ENCODE peak calls at places on chromosome 1, in four cellular contexts. U is MM.1S, Z is GM23338, Y is hepatocyte. P is an unnamed sample.

GRCh38 chr1:47409311-47410085 is 6.6 kb upstream of the FOXE3 start:
- DNase-seq in Z (no peak), Y (peak; percentile 35), U (no peak), P (no peak)

GRCh38 chr1:53654216-53655210 is 84.5 kb downstream of the GLIS1 start:
- DNase-seq in U (no peak), Z (no peak), Y (no peak), P (no peak)

GRCh38 chr1:184222561-184223157 is 164.2 kb upstream of the C1orf21 start:
- DNase-seq in Z (peak; percentile 75), Y (peak; percentile 53), U (peak; percentile 50), P (peak; percentile 39)

GRCh38 chr1:223248787-223249175 is 105.7 kb upstream of the TLR5 start:
- DNase-seq in Y (no peak), Z (no peak), U (peak; percentile 98), P (no peak)

GRCh38 chr1:11333631-11334030 is 60.6 kb downstream of the UBIAD1 start:
- DNase-seq in Y (no peak), Z (no peak), U (no peak), P (no peak)

GRCh38 chr1:205582471-205583291 is 49.1 kb downstream of the ELK4 start:
- DNase-seq in Y (no peak), U (no peak), Z (no peak), P (peak; percentile 38)

GRCh38 chr1:7508052-7508745 is 262.9 kb upstream of the VAMP3 start:
- DNase-seq in Y (no peak), Z (no peak), U (no peak), P (no peak)

GRCh38 chr1:226806988-226807387 is 63.4 kb upstream of the PSEN2 start:
- DNase-seq in U (no peak), Z (no peak), Y (no peak), P (no peak)

GRCh38 chr1:44108241-44108640 is 10.4 kb upstream of the KLF17 start:
- DNase-seq in Y (no peak), U (no peak), Z (no peak), P (no peak)

GRCh38 chr1:60280764-60281278 is 207.3 kb upstream of the C1orf87 start:
- DNase-seq in Z (no peak), Y (no peak), U (no peak), P (no peak)

GRCh38 chr1:81760487-81761097 is 40.1 kb upstream of the ADGRL2 start:
- DNase-seq in U (no peak), Y (peak; percentile 42), Z (peak; percentile 33), P (no peak)

GRCh38 chr1:89550995-89551394 is 26.4 kb downstream of the LRRC8B start:
- DNase-seq in Z (peak; percentile 53), Y (no peak), U (no peak), P (no peak)

GRCh38 chr1:56563568-56563967 is 15.8 kb downstream of the PLPP3 start:
- DNase-seq in U (no peak), Y (peak; percentile 24), Z (no peak), P (no peak)

GRCh38 chr1:56566040-56566774 is 13.2 kb downstream of the PLPP3 start:
- DNase-seq in U (no peak), Z (no peak), Y (peak; percentile 65), P (no peak)

GRCh38 chr1:56563045-56563444 is 16.3 kb downstream of the PLPP3 start:
- DNase-seq in Y (no peak), Z (no peak), U (no peak), P (no peak)

GRCh38 chr1:56566994-56567393 is 12.4 kb downstream of the PLPP3 start:
- DNase-seq in U (no peak), Y (no peak), Z (peak; percentile 62), P (no peak)

DNA sequence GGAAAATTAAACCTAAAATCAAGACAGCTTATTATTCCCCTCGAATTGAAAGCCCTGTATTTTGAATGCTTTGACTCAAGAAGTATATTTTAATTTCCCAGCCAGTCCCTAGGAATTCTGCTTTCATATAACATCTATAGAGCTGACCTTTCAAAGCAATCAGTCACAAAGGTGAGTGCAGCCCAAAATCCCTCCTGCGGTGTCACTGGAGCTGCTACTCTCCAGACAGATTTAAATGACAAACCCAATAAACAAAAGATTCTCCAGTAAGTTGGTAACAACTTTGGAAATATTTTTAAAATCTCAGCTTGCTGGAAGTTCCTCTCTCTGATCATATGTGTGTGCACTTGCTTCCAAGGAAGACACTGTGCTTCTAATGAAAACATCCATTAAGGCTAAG is 14.7 kb downstream of the PLPP3 start:
- DNase-seq in Z (peak; percentile 59), Y (no peak), U (no peak), P (no peak)
- H3K9me2 ChIP-seq in Z (no peaks in the 10 kb centered on the region), Y (no peaks in the 10 kb centered on the region), U (no peaks in the 10 kb centered on the region), P (no peaks in the 10 kb centered on the region)

GRCh38 chr1:56229183-56229582 is 350.2 kb downstream of the PLPP3 start:
- DNase-seq in Y (peak; percentile 39), U (no peak), Z (peak; percentile 48), P (no peak)
- TF ChIP-seq EZH2phosphoT487 in Y (no peak), U (no peak), Z (no peak), P (no peak)

DNA sequence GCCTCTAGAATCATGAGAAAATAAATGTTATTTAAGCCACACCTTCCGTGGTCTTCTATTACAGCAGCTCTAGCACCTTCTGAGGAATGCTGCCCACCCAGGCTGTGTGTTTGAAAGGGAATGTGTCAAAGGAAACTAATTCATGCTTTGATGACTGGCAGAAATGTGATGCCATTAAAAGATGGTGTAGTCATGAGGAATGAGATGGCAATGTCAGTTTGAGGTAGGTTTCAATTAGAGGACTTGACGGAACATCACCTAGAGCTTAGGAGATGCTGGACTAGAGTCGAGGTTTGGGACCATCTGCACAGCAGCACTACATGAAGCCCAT is 10.6 kb downstream of the PDZK1 start:
- DNase-seq in Z (no peak), U (no peak), Y (no peak), P (no peak)
- H3K9me2 ChIP-seq in Z (no peaks in the 10 kb centered on the region), U (no peaks in the 10 kb centered on the region), Y (no peaks in the 10 kb centered on the region), P (no peaks in the 10 kb centered on the region)

GRCh38 chr1:20739225-20739624 is 6.7 kb upstream of the SH2D5 start:
- DNase-seq in U (no peak), Z (no peak), Y (no peak), P (no peak)
- TF ChIP-seq EZH2phosphoT487 in U (no peak), Z (no peak), Y (no peak), P (no peak)

GRCh38 chr1:28247603-28248272 is 11.6 kb upstream of the SESN2 start:
- DNase-seq in U (no peak), Z (no peak), Y (no peak), P (no peak)

GRCh38 chr1:28249879-28250295 is 9.4 kb upstream of the SESN2 start:
- DNase-seq in Y (no peak), Z (no peak), U (no peak), P (no peak)

GRCh38 chr1:28248273-28249012 is 10.9 kb upstream of the SESN2 start:
- DNase-seq in U (peak; percentile 82), Z (peak; percentile 92), Y (peak; percentile 85), P (peak; percentile 88)

GRCh38 chr1:28246427-28246832 is 10.5 kb downstream of the ATP5IF1 start:
- DNase-seq in Y (peak; percentile 67), U (peak; percentile 76), Z (peak; percentile 52), P (peak; percentile 86)

GRCh38 chr1:28249013-28249870 is 10.1 kb upstream of the SESN2 start:
- DNase-seq in U (peak; percentile 40), Z (peak; percentile 70), Y (peak; percentile 63), P (peak; percentile 85)
- H3K9me2 ChIP-seq in U (no peaks in the 10 kb centered on the region), Z (no peaks in the 10 kb centered on the region), Y (no peaks in the 10 kb centered on the region), P (no peaks in the 10 kb centered on the region)

GRCh38 chr1:5658340-5659316 is 333.6 kb downstream of the NPHP4 start:
- DNase-seq in Z (no peak), Y (peak; percentile 12), U (no peak), P (no peak)

GRCh38 chr1:5662362-5663126 is 329.7 kb downstream of the NPHP4 start:
- DNase-seq in U (no peak), Y (no peak), Z (no peak), P (no peak)

GRCh38 chr1:5661196-5662130 is 330.8 kb downstream of the NPHP4 start:
- DNase-seq in Z (no peak), U (no peak), Y (no peak), P (no peak)

GRCh38 chr1:5659606-5660005 is 332.6 kb downstream of the NPHP4 start:
- DNase-seq in Y (no peak), U (no peak), Z (no peak), P (no peak)

GRCh38 chr1:5660141-5660935 is 331.9 kb downstream of the NPHP4 start:
- DNase-seq in Z (no peak), U (no peak), Y (no peak), P (no peak)
- TF ChIP-seq EZH2phosphoT487 in Z (no peak), U (no peak), Y (no peak), P (no peak)

DNA sequence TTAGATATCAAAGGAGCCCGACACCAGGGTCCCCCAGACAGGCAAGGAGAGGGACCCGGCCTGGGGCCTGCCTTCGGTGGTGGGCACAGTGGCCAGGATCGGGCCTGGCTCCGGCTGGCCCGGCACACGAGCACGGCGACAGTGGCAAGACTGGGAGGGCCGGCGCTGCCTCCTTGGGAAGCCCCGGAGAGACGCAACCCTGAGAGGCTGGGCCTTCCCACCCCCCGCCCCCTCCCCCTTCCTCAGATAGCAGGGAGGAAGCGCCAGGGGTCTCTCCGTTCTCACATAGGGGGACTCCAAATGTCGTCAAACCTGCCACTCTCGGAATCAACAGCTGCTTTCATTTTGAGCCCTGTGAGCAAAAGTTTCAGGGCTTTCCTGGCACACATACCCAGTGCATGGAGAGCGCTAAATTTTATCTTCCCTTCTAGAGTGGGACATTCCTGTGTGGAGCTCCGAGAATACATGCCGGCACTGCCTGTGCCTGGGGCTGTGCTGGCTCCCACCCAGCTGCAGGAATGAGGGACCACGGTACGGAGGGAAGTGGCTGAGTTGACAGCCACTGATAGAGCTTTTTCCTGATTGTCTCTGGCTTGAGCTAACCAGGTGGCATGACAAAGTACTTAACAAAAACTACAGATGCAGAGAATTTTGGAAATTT is 62.4 kb downstream of the CD247 start:
- DNase-seq in U (peak; percentile 40), Y (peak; percentile 40), Z (peak; percentile 62), P (no peak)
- H3K9me2 ChIP-seq in U (no peaks in the 10 kb centered on the region), Y (no peaks in the 10 kb centered on the region), Z (no peaks in the 10 kb centered on the region), P (no peaks in the 10 kb centered on the region)

GRCh38 chr1:87684194-87684593 is 355.5 kb downstream of the LMO4 start:
- DNase-seq in Z (peak; percentile 31), Y (peak; percentile 32), U (no peak), P (no peak)
- TF ChIP-seq EZH2phosphoT487 in Z (no peak), Y (no peak), U (no peak), P (no peak)

P was measured in OCI-LY7.